ENCODE peak calls at places on chromosomes 3 and 15, in eight cellular contexts. A, D, H, W, Z, K, I and F are unnamed samples.

GRCh38 chr15:68231102-68231818 is 1.7 kb upstream of the CLN6 start:
- DNase-seq in A (no peak), D (no peak), H (peak; percentile 55), W (no peak), Z (no peak), K (no peak), I (no peak), F (no peak)

GRCh38 chr3:186917660-186918312 is 12.5 kb upstream of the ST6GAL1 start:
- DNase-seq in A (no peak), D (peak; percentile 29), H (no peak), W (no peak), Z (no peak), K (no peak), I (no peak), F (no peak)

GRCh38 chr3:2377281-2377680 is 278.6 kb downstream of the CNTN4 start:
- DNase-seq in A (no peak), D (no peak), H (no peak), W (no peak), Z (no peak), K (no peak), I (no peak), F (no peak)

GRCh38 chr3:35088943-35089342 is 550.4 kb upstream of the ARPP21 start:
- DNase-seq in A (no peak), D (no peak), H (no peak), W (no peak), Z (no peak), K (no peak), I (no peak), F (no peak)

GRCh38 chr3:177770821-177771220 is 573.5 kb upstream of the TBL1XR1 start:
- DNase-seq in A (peak; percentile 41), D (no peak), H (no peak), W (no peak), Z (no peak), K (no peak), I (no peak), F (no peak)

GRCh38 chr15:33756950-33757349 is 211.3 kb upstream of the CHRM5 start:
- DNase-seq in A (no peak), D (peak; percentile 42), H (no peak), W (no peak), Z (no peak), K (no peak), I (no peak), F (no peak)

GRCh38 chr3:55654123-55654787 is 167.1 kb upstream of the WNT5A start:
- DNase-seq in A (no peak), D (no peak), H (no peak), W (no peak), Z (no peak), K (no peak), I (no peak), F (no peak)

GRCh38 chr15:40339621-40339945 is 1.2 kb downstream of the CCDC9B start:
- DNase-seq in A (no peak), D (no peak), H (no peak), W (no peak), Z (no peak), K (no peak), I (no peak), F (no peak)

GRCh38 chr3:117843356-117843755 is 1133.8 kb downstream of the TUSC7 start:
- DNase-seq in A (no peak), D (no peak), H (no peak), W (no peak), Z (no peak), K (no peak), I (no peak), F (no peak)

GRCh38 chr3:117842086-117842485 is 1132.5 kb downstream of the TUSC7 start:
- DNase-seq in A (no peak), D (no peak), H (no peak), W (no peak), Z (no peak), K (no peak), I (no peak), F (no peak)

GRCh38 chr3:117846238-117846637 is 1136.7 kb downstream of the TUSC7 start:
- DNase-seq in A (no peak), D (no peak), H (no peak), W (no peak), Z (no peak), K (no peak), I (no peak), F (no peak)

DNA sequence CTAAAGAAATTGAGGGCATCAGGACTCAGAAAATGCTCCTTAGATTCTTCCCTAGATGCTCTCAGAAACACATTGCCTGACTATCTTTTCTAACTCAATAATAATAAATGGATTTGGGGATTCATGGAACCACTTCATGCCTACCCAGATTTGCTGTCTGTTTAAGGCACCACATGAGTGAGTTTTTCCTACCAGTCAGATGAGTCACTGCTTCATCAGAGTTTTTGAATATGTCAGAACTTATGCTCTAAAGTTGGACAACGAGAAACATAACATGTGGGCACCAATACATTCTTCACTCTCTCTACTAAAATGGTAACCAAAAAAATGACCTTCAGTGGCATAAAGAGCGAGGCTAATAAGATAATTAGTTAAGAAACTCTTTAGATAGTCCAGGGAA is 1135.1 kb downstream of the TUSC7 start:
- DNase-seq in A (peak; percentile 61), D (no peak), H (no peak), W (no peak), Z (no peak), K (no peak), I (no peak), F (no peak)
- TF ChIP-seq POLR2A in A (no peak), D (no peak), H (no peak), W (no peak), Z (no peak), K (no peak), I (no peak), F (no peak)

GRCh38 chr3:134372405-134373277 is 1.6 kb downstream of the AMOTL2 start:
- DNase-seq in A (peak; percentile 30), D (no peak), H (no peak), W (peak; percentile 16), Z (no peak), K (no peak), I (no peak), F (no peak)

GRCh38 chr3:134373942-134374790 is at the start of gene AMOTL2:
- DNase-seq in A (peak; percentile 97), D (peak; percentile 87), H (peak; percentile 90), W (peak; percentile 87), Z (peak; percentile 90), K (peak; percentile 87), I (peak; percentile 92), F (peak; percentile 91)

GRCh38 chr3:134374791-134375541 is 719 bp upstream of the AMOTL2 start:
- DNase-seq in A (no peak), D (peak; percentile 61), H (peak; percentile 71), W (peak; percentile 62), Z (peak; percentile 61), K (peak; percentile 83), I (peak; percentile 71), F (peak; percentile 65)

GRCh38 chr3:134371542-134372324 is 2.5 kb downstream of the AMOTL2 start:
- DNase-seq in A (peak; percentile 53), D (peak; percentile 20), H (peak; percentile 59), W (peak; percentile 23), Z (no peak), K (no peak), I (peak; percentile 16), F (no peak)

DNA sequence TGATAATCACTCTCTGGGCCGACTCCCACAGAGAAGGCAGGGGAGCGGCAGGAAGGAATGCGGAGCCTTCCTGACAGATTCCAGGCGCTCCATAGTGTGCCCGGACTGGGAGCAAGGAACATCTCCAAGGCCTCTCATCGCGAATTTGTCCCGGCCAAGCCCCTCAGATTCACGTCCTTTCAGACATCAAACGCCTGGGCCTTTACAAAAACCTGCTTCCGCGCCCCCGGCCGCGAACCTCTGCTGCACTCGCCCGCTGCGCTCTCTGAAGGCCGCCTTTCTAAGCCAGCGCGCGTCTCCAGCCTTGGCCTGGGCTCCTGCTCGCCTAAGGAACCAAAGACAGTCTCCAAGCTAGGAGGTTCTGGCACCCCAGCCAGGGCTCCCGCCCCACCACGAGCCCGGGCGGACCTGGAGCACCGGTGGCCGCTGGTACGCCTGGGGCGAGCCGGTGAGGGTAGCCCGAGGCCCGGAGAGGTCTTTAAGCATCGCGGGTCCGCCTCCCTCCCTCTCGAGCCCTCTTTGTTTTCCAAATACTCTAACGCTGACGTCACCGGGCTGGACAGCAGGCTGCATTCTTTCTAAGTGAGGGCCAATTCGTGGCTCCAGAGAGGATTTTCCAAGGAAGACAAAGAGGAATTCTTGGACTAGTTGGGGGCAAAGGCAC is 837 bp downstream of the AMOTL2 start:
- DNase-seq in A (peak; percentile 89), D (peak; percentile 89), H (peak; percentile 90), W (peak; percentile 75), Z (no peak), K (peak; percentile 73), I (peak; percentile 89), F (peak; percentile 70)
- TF ChIP-seq POLR2A in A (peak; percentile 53), D (peak; percentile 55), H (no peak), W (no peak), Z (no peak), K (peak; percentile 12), I (no peak), F (peak; percentile 6)

GRCh38 chr15:101276501-101277037 is 716 bp downstream of the SELENOS start:
- DNase-seq in A (peak; percentile 47), D (no peak), H (no peak), W (no peak), Z (no peak), K (no peak), I (no peak), F (no peak)

GRCh38 chr15:101277943-101278564 is 769 bp upstream of the SELENOS start:
- DNase-seq in A (no peak), D (no peak), H (no peak), W (no peak), Z (no peak), K (no peak), I (no peak), F (no peak)

GRCh38 chr15:101277038-101277822 is at the start of gene SELENOS:
- DNase-seq in A (peak; percentile 84), D (peak; percentile 92), H (peak; percentile 92), W (peak; percentile 97), Z (peak; percentile 76), K (peak; percentile 98), I (peak; percentile 94), F (peak; percentile 69)

GRCh38 chr15:101283931-101284330 is 6.6 kb upstream of the SELENOS start:
- DNase-seq in A (no peak), D (no peak), H (no peak), W (no peak), Z (no peak), K (no peak), I (no peak), F (no peak)

GRCh38 chr15:101280007-101280406 is 2.7 kb upstream of the SELENOS start:
- DNase-seq in A (no peak), D (no peak), H (no peak), W (no peak), Z (no peak), K (no peak), I (no peak), F (no peak)
- TF ChIP-seq POLR2A in A (no peak), D (no peak), H (no peak), W (no peak), Z (no peak), K (no peak), I (no peak), F (no peak)

DNA sequence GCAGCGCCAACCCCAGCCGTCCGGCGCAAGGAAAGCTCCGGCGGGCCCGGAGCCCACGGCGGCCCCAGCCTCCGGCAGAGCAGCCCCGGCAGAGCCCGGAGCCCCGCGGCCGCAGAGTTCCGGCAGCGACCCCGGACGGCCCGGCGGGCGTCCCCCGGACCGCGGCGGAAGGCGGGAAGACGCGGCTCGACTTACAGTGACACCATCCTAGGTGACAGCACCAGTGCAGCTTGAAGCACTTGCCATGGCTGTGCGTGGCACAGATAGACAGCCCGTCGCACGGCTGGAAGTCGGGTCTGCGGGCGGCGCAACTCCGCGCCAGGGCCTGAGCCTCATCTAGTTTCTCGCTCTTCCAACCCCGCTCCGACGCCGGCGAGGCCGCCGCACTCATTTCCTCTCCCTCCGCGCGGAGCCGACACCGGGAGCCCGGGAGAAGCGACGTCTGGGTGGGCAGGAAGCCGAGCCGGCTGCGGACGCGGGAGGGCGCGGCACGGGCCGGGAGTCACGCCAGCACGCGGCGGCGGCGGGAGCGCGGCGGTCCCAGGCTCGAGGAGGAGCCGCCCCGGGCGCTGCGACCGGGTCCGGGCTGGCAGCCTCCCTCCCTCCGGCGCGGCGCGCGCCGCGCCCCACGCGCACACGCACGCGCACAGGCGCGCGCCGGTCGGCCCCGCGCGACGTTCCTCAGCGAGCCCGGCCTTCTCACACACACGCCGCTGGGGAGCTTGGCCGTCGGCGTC is at the start of gene C3orf70:
- DNase-seq in A (peak; percentile 44), D (peak; percentile 32), H (peak; percentile 73), W (peak; percentile 85), Z (peak; percentile 13), K (peak; percentile 86), I (peak; percentile 71), F (no peak)
- TF ChIP-seq POLR2A in A (no peak), D (no peak), H (no peak), W (no peak), Z (no peak), K (no peak), I (no peak), F (no peak)